ENCODE peak calls at places on chromosomes 6 and 20, in six cellular contexts. I, N, L, T, D and R are unnamed samples.

GRCh38 chr20:38673731-38674177 is 50.5 kb upstream of the SLC32A1 start:
- DNase-seq in I (no peak), N (no peak), L (no peak), T (no peak), D (no peak), R (no peak)

GRCh38 chr6:110561016-110561396 is 84.6 kb upstream of the SLC22A16 start:
- DNase-seq in I (no peak), N (no peak), L (no peak), T (no peak), D (no peak), R (no peak)

GRCh38 chr6:66029391-66029790 is 322.4 kb upstream of the EYS start:
- DNase-seq in I (no peak), N (no peak), L (no peak), T (no peak), D (no peak), R (no peak)

GRCh38 chr20:3406481-3407425 is 716 bp downstream of the DNAAF9 start:
- DNase-seq in I (peak; percentile 70), N (peak; percentile 85), L (peak; percentile 4), T (peak; percentile 75), D (peak; percentile 6), R (peak; percentile 91)

GRCh38 chr6:56714982-56715456 is 72.3 kb upstream of the DST start:
- DNase-seq in I (no peak), N (peak; percentile 82), L (no peak), T (no peak), D (no peak), R (no peak)

GRCh38 chr6:54864272-54864671 is 17.7 kb downstream of the FAM83B start:
- DNase-seq in I (no peak), N (no peak), L (no peak), T (no peak), D (no peak), R (no peak)

GRCh38 chr6:56046576-56046975 is 171.2 kb upstream of the BMP5 start:
- DNase-seq in I (no peak), N (peak; percentile 87), L (no peak), T (peak; percentile 79), D (no peak), R (no peak)

GRCh38 chr20:56875052-56875663 is 246.1 kb downstream of the TFAP2C start:
- DNase-seq in I (no peak), N (peak; percentile 60), L (no peak), T (no peak), D (no peak), R (no peak)

GRCh38 chr6:143900358-143900757 is 36.1 kb downstream of the ZC2HC1B start:
- DNase-seq in I (no peak), N (no peak), L (no peak), T (no peak), D (no peak), R (no peak)

GRCh38 chr20:20017001-20017851 is at the start of gene NAA20:
- DNase-seq in I (peak; percentile 92), N (peak; percentile 90), L (peak; percentile 82), T (peak; percentile 96), D (peak; percentile 87), R (peak; percentile 98)

GRCh38 chr6:90369651-90370050 is 73.0 kb upstream of the BACH2 start:
- DNase-seq in I (no peak), N (no peak), L (no peak), T (no peak), D (no peak), R (no peak)

GRCh38 chr6:81831274-81831673 is 78.8 kb upstream of the TENT5A start:
- DNase-seq in I (no peak), N (no peak), L (no peak), T (no peak), D (no peak), R (no peak)

GRCh38 chr6:3747100-3747737 is 4.3 kb downstream of the PXDC1 start:
- DNase-seq in I (no peak), N (peak; percentile 11), L (no peak), T (peak; percentile 62), D (no peak), R (no peak)

GRCh38 chr6:105771313-105771970 is 314.7 kb upstream of the PRDM1 start:
- DNase-seq in I (no peak), N (no peak), L (no peak), T (no peak), D (no peak), R (no peak)

GRCh38 chr6:15476631-15477380 is 186.0 kb downstream of the DTNBP1 start:
- DNase-seq in I (no peak), N (peak; percentile 73), L (no peak), T (no peak), D (no peak), R (no peak)

GRCh38 chr6:137547186-137547585 is 53.0 kb upstream of the OLIG3 start:
- DNase-seq in I (no peak), N (no peak), L (no peak), T (no peak), D (no peak), R (no peak)

GRCh38 chr20:24296477-24297380 is 172.7 kb upstream of the SYNDIG1 start:
- DNase-seq in I (no peak), N (no peak), L (no peak), T (no peak), D (no peak), R (no peak)

GRCh38 chr20:60694763-60695162 is 557.3 kb upstream of the CDH4 start:
- DNase-seq in I (no peak), N (no peak), L (no peak), T (no peak), D (no peak), R (no peak)

GRCh38 chr6:105137388-105137787 is 42.4 kb downstream of the POPDC3 start:
- DNase-seq in I (no peak), N (no peak), L (no peak), T (peak; percentile 72), D (no peak), R (no peak)

GRCh38 chr20:48763183-48764030 is 64.4 kb downstream of the PREX1 start:
- DNase-seq in I (no peak), N (no peak), L (no peak), T (no peak), D (no peak), R (no peak)

GRCh38 chr20:45407067-45407745 is 883 bp upstream of the DBNDD2 start:
- DNase-seq in I (peak; percentile 50), N (peak; percentile 25), L (no peak), T (peak; percentile 87), D (no peak), R (no peak)

GRCh38 chr6:41741625-41742490 is 5.3 kb downstream of the PGC start:
- DNase-seq in I (no peak), N (no peak), L (no peak), T (no peak), D (no peak), R (no peak)

GRCh38 chr6:35230950-35231349 is 17.2 kb downstream of the SCUBE3 start:
- DNase-seq in I (no peak), N (no peak), L (no peak), T (peak; percentile 94), D (no peak), R (no peak)

GRCh38 chr6:3337521-3338350 is 79.0 kb downstream of the PSMG4 start:
- DNase-seq in I (no peak), N (no peak), L (no peak), T (no peak), D (no peak), R (no peak)

GRCh38 chr20:21031666-21032065 is 74.5 kb downstream of the LINC00237 start:
- DNase-seq in I (no peak), N (no peak), L (no peak), T (no peak), D (no peak), R (no peak)

GRCh38 chr6:29702519-29703103 is 20.6 kb upstream of the HLA-F start:
- DNase-seq in I (no peak), N (no peak), L (no peak), T (no peak), D (peak; percentile 79), R (no peak)

GRCh38 chr6:136114661-136115060 is 135.4 kb downstream of the MTFR2 start:
- DNase-seq in I (no peak), N (no peak), L (no peak), T (no peak), D (no peak), R (no peak)

GRCh38 chr6:147274012-147274411 is 69.8 kb downstream of the STXBP5 start:
- DNase-seq in I (no peak), N (no peak), L (no peak), T (no peak), D (no peak), R (no peak)

GRCh38 chr6:139863356-139863755 is 488.9 kb upstream of the CITED2 start:
- DNase-seq in I (no peak), N (peak; percentile 42), L (no peak), T (no peak), D (no peak), R (no peak)

GRCh38 chr20:2172305-2173175 is 70.9 kb downstream of the STK35 start:
- DNase-seq in I (peak; percentile 45), N (peak; percentile 44), L (peak; percentile 12), T (peak; percentile 75), D (peak; percentile 66), R (peak; percentile 91)

GRCh38 chr6:150100745-150101144 is 31.8 kb upstream of the ULBP3 start:
- DNase-seq in I (no peak), N (no peak), L (no peak), T (no peak), D (no peak), R (peak; percentile 79)

GRCh38 chr20:4870906-4871305 is 130.4 kb downstream of the SLC23A2 start:
- DNase-seq in I (no peak), N (no peak), L (no peak), T (no peak), D (no peak), R (no peak)

GRCh38 chr6:27297857-27298730 is 14.0 kb downstream of the POM121L2 start:
- DNase-seq in I (no peak), N (peak; percentile 45), L (no peak), T (no peak), D (no peak), R (no peak)

GRCh38 chr6:110543106-110543505 is 66.7 kb upstream of the SLC22A16 start:
- DNase-seq in I (no peak), N (peak; percentile 4), L (no peak), T (no peak), D (no peak), R (no peak)